ENCODE peak calls at places on chromosomes 16 and 17, in seven cellular contexts. Y, J, V, B, K, Q and W are unnamed samples.

GRCh38 chr16:1378804-1379053 is 27.0 kb downstream of the GNPTG start:
- DNase-seq in Y (no peak), J (no peak), V (no peak), B (no peak), K (no peak), Q (no peak), W (no peak)

GRCh38 chr16:52518884-52519283 is 28.1 kb downstream of the TOX3 start:
- DNase-seq in Y (no peak), J (no peak), V (no peak), B (no peak), K (no peak), Q (no peak), W (no peak)

GRCh38 chr16:75928295-75928694 is 202.0 kb upstream of the CPHXL start:
- DNase-seq in Y (no peak), J (peak), V (no peak), B (no peak), K (no peak), Q (no peak), W (no peak)

GRCh38 chr17:19724501-19725420 is 8.4 kb upstream of the SLC47A2 start:
- DNase-seq in Y (peak), J (no peak), V (no peak), B (peak), K (no peak), Q (peak), W (no peak)

GRCh38 chr16:9378876-9379275 is 287.4 kb downstream of the HAPSTR1 start:
- DNase-seq in Y (no peak), J (no peak), V (no peak), B (no peak), K (no peak), Q (no peak), W (no peak)

GRCh38 chr17:48544356-48545021 is 420 bp downstream of the HOXB2 start:
- DNase-seq in Y (peak), J (peak), V (no peak), B (peak), K (peak), Q (peak), W (peak)

GRCh38 chr17:34820922-34821321 is 140.3 kb downstream of the CCT6B start:
- DNase-seq in Y (no peak), J (no peak), V (no peak), B (no peak), K (no peak), Q (no peak), W (no peak)

GRCh38 chr17:48615212-48615962 is at the start of gene HOXB8:
- DNase-seq in Y (no peak), J (no peak), V (no peak), B (no peak), K (no peak), Q (no peak), W (no peak)

GRCh38 chr16:27109666-27110523 is 43.2 kb downstream of the C16orf82 start:
- DNase-seq in Y (peak), J (peak), V (no peak), B (peak), K (peak), Q (peak), W (peak)

GRCh38 chr16:56776562-56776961 is 46.6 kb downstream of the NUP93 start:
- DNase-seq in Y (no peak), J (peak), V (no peak), B (no peak), K (peak), Q (peak), W (no peak)

GRCh38 chr17:17942846-17943245 is 29.4 kb downstream of the TOM1L2 start:
- DNase-seq in Y (no peak), J (peak), V (no peak), B (no peak), K (no peak), Q (peak), W (no peak)

GRCh38 chr17:3513305-3514035 is 37.7 kb downstream of the ASPA start:
- DNase-seq in Y (no peak), J (peak), V (no peak), B (no peak), K (no peak), Q (no peak), W (no peak)

GRCh38 chr17:65698381-65699061 is 137.1 kb upstream of the AXIN2 start:
- DNase-seq in Y (no peak), J (peak), V (no peak), B (no peak), K (peak), Q (peak), W (no peak)

GRCh38 chr16:69644790-69645189 is 79.0 kb downstream of the NFAT5 start:
- DNase-seq in Y (no peak), J (peak), V (no peak), B (no peak), K (no peak), Q (no peak), W (no peak)

GRCh38 chr17:46942441-46943217 is 19.7 kb downstream of the GOSR2 start:
- DNase-seq in Y (peak), J (peak), V (no peak), B (peak), K (peak), Q (peak), W (peak)

GRCh38 chr17:50133028-50133768 is 3.2 kb upstream of the SAMD14 start:
- DNase-seq in Y (no peak), J (peak), V (no peak), B (no peak), K (no peak), Q (peak), W (no peak)

GRCh38 chr16:85129846-85130706 is 17.8 kb upstream of the CIBAR2 start:
- DNase-seq in Y (no peak), J (peak), V (no peak), B (no peak), K (no peak), Q (peak), W (no peak)

GRCh38 chr17:80750263-80750662 is 205.6 kb downstream of the RPTOR start:
- DNase-seq in Y (no peak), J (no peak), V (no peak), B (no peak), K (no peak), Q (no peak), W (no peak)

GRCh38 chr16:86555763-86556130 is 712 bp upstream of the MTHFSD start:
- DNase-seq in Y (no peak), J (no peak), V (no peak), B (no peak), K (no peak), Q (no peak), W (no peak)

GRCh38 chr17:46154151-46154816 is 38.9 kb downstream of the KANSL1 start:
- DNase-seq in Y (no peak), J (no peak), V (no peak), B (no peak), K (no peak), Q (no peak), W (no peak)

GRCh38 chr16:12568438-12568837 is 235.2 kb downstream of the CPPED1 start:
- DNase-seq in Y (no peak), J (no peak), V (no peak), B (no peak), K (no peak), Q (no peak), W (no peak)

GRCh38 chr16:65012357-65012756 is 109.5 kb downstream of the CDH11 start:
- DNase-seq in Y (no peak), J (peak), V (no peak), B (no peak), K (no peak), Q (no peak), W (no peak)

GRCh38 chr17:81959362-81960129 is 1.4 kb downstream of the NOTUM start:
- DNase-seq in Y (peak), J (peak), V (no peak), B (peak), K (peak), Q (peak), W (peak)
- TF ChIP-seq CTCF in Y (peak), J (peak), V (peak), B (peak), K (peak), Q (no peak), W (peak)

DNA sequence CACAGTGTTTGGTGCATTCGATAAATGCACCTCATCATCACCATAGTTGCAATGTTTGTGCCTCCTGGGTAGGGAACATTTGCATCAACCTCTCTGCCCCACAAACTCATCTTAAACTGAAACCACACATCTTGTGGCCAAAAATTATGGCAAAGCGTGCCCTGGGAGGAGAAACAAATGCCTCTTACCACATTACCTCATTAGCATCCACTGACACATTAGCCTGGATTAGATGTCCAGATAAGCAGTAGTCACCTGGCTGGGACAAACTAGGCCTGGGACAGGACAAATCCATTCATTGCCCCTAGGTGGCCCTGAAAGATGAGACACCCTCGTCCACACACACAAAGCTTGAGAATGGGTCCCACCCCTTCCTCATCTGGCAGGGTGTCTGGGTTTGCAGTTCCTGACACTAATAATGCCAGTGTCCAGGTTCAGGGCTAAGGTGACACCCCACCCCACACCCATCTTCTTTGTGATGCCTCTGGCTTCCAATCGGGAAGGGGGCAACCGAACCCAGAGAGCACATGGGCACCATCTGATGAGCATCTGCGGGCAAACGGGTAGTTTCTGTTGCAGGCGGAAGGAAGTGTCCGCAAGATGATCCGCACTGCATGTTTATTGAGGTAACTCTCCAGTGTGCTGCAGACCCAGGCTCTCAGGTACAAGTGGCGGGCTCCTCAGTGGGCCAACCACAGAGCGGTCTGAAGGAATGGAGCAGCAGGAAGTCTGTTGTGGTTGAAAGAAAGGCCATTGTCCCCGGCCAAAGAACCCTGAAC is 8.6 kb downstream of the XYLT1 start:
- DNase-seq in Y (no peak), J (no peak), V (no peak), B (no peak), K (no peak), Q (no peak), W (no peak)
- TF ChIP-seq CTCF in Y (no peak), J (no peak), V (no peak), B (no peak), K (no peak), Q (no peak), W (no peak)

GRCh38 chr17:82897514-82898249 is 57.9 kb upstream of the ZNF750 start:
- DNase-seq in Y (no peak), J (no peak), V (no peak), B (no peak), K (no peak), Q (no peak), W (no peak)
- TF ChIP-seq CTCF in Y (no peak), J (no peak), V (no peak), B (no peak), K (no peak), Q (no peak), W (no peak)

GRCh38 chr17:4735825-4736651 is 3.6 kb upstream of the ZMYND15 start:
- DNase-seq in Y (no peak), J (no peak), V (no peak), B (no peak), K (no peak), Q (peak), W (no peak)
- TF ChIP-seq CTCF in Y (no peak), J (no peak), V (no peak), B (no peak), K (no peak), Q (no peak), W (no peak)

GRCh38 chr17:45035848-45036247 is 15.6 kb downstream of the DCAKD start:
- DNase-seq in Y (no peak), J (no peak), V (no peak), B (no peak), K (no peak), Q (no peak), W (no peak)
- TF ChIP-seq CTCF in Y (no peak), J (no peak), V (no peak), B (no peak), K (no peak), Q (no peak), W (no peak)

DNA sequence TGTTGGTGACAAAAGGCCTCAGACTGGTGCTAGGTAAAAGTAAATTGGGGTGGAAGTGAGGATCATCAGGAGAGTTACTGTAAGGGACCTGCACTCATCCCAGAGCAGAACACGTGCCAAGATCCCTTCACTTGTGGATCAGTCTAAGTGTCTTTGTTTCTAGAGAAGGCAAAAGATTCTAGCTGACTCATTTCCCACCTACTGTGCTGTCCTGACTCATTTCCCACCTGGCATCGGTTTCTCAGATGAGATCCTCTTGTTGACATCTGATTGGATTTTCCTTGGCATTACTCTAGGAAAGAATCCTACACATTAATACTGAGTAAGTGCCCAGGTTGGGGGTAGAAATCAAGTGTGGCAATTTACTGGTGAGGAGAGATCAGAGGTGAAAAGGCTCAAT is 136.5 kb upstream of the NUDT7 start:
- DNase-seq in Y (no peak), J (no peak), V (no peak), B (no peak), K (no peak), Q (peak), W (no peak)
- TF ChIP-seq CTCF in Y (no peak), J (no peak), V (no peak), B (no peak), K (no peak), Q (no peak), W (no peak)